ENCODE peak calls at places on chromosomes 11 and 22, in nine cellular contexts. J is colonic mucosa; N is mucosa of descending colon; R is CD8-positive, alpha-beta T cell; W is hepatocyte; I is endodermal cell; Q is ovary; U is body of pancreas; F is fibroblast of lung. K is an unnamed sample.

GRCh38 chr11:7261578-7261977 is 9.9 kb downstream of the SYT9 start:
- DNase-seq in J (no peak), N (no peak), R (no peak), W (peak; percentile 20), I (no peak), Q (no peak), U (no peak), F (no peak), K (no peak)

GRCh38 chr11:1699771-1700170 is 2.8 kb downstream of the KRTAP5-6 start:
- DNase-seq in J (peak; percentile 13), N (no peak), R (no peak), W (no peak), I (no peak), Q (no peak), U (no peak), F (no peak), K (no peak)

GRCh38 chr22:19319281-19319680 is 27.8 kb upstream of the CLTCL1 start:
- DNase-seq in J (no peak), N (no peak), R (no peak), W (no peak), I (no peak), Q (no peak), U (no peak), F (no peak), K (no peak)

GRCh38 chr11:44207292-44207691 is 102.6 kb downstream of the ALX4 start:
- DNase-seq in J (no peak), N (no peak), R (no peak), W (no peak), I (no peak), Q (no peak), U (no peak), F (no peak), K (no peak)

GRCh38 chr11:135075740-135076139 is 663.7 kb upstream of the B3GAT1 start:
- DNase-seq in J (peak; percentile 53), N (peak; percentile 70), R (peak; percentile 16), W (peak; percentile 54), I (peak; percentile 94), Q (peak; percentile 48), U (peak; percentile 43), F (peak; percentile 21), K (peak; percentile 9)

GRCh38 chr11:121372671-121373429 is 79.3 kb upstream of the SORL1 start:
- DNase-seq in J (no peak), N (no peak), R (no peak), W (no peak), I (peak; percentile 77), Q (no peak), U (no peak), F (no peak), K (no peak)

GRCh38 chr11:107844041-107844440 is 14.5 kb downstream of the SLC35F2 start:
- DNase-seq in J (no peak), N (no peak), R (no peak), W (no peak), I (no peak), Q (no peak), U (no peak), F (peak; percentile 82), K (peak; percentile 91)

GRCh38 chr11:102513869-102514268 is 16.7 kb downstream of the MMP7 start:
- DNase-seq in J (peak; percentile 35), N (no peak), R (no peak), W (peak; percentile 62), I (no peak), Q (no peak), U (peak; percentile 41), F (peak; percentile 15), K (peak; percentile 39)

GRCh38 chr11:127939000-127939399 is 648.4 kb downstream of the ETS1 start:
- DNase-seq in J (no peak), N (no peak), R (no peak), W (no peak), I (no peak), Q (no peak), U (no peak), F (no peak), K (peak; percentile 61)

GRCh38 chr11:92306966-92307504 is 82.4 kb downstream of the FAT3 start:
- DNase-seq in J (no peak), N (no peak), R (no peak), W (no peak), I (no peak), Q (no peak), U (no peak), F (peak; percentile 39), K (peak; percentile 33)

GRCh38 chr11:123082977-123083376 is 21.0 kb upstream of the HSPA8 start:
- DNase-seq in J (no peak), N (no peak), R (no peak), W (no peak), I (no peak), Q (no peak), U (no peak), F (no peak), K (no peak)

GRCh38 chr11:123085497-123085896 is 23.6 kb upstream of the HSPA8 start:
- DNase-seq in J (no peak), N (no peak), R (no peak), W (no peak), I (no peak), Q (no peak), U (no peak), F (no peak), K (no peak)

GRCh38 chr11:123086315-123086714 is 24.4 kb upstream of the HSPA8 start:
- DNase-seq in J (no peak), N (no peak), R (no peak), W (no peak), I (no peak), Q (no peak), U (no peak), F (no peak), K (no peak)

GRCh38 chr11:123084454-123084853 is 22.5 kb upstream of the HSPA8 start:
- DNase-seq in J (no peak), N (no peak), R (no peak), W (no peak), I (no peak), Q (no peak), U (no peak), F (no peak), K (no peak)

GRCh38 chr11:123083623-123084029 is 21.7 kb upstream of the HSPA8 start:
- DNase-seq in J (peak; percentile 93), N (no peak), R (peak; percentile 74), W (peak; percentile 88), I (no peak), Q (peak; percentile 93), U (peak; percentile 81), F (peak; percentile 95), K (peak; percentile 96)
- H3K4me3 ChIP-seq in J (no peak overlapping the region), N (no peak overlapping the region), R (no peak overlapping the region), W (no peak overlapping the region), I (no peak overlapping the region), Q (no peak overlapping the region), U (no peak overlapping the region), F (no peak overlapping the region), K (no peak overlapping the region)

GRCh38 chr11:12239396-12240298 is 129.3 kb downstream of the MICAL2 start:
- DNase-seq in J (no peak), N (no peak), R (no peak), W (no peak), I (no peak), Q (no peak), U (peak; percentile 75), F (peak; percentile 71), K (peak; percentile 53)
- H3K36me3 ChIP-seq in J (peaks cover 7% of the 10 kb centered on the region), N (no peaks in the 10 kb centered on the region), R (no peaks in the 10 kb centered on the region), W (no peaks in the 10 kb centered on the region), I (no peaks in the 10 kb centered on the region), Q (no peaks in the 10 kb centered on the region), U (no peaks in the 10 kb centered on the region), F (peaks cover 8% of the 10 kb centered on the region), K (peaks cover 29% of the 10 kb centered on the region)

GRCh38 chr11:41206388-41206787 is 253.1 kb downstream of the LRRC4C start:
- DNase-seq in J (no peak), N (no peak), R (no peak), W (no peak), I (no peak), Q (no peak), U (no peak), F (no peak), K (no peak)

DNA sequence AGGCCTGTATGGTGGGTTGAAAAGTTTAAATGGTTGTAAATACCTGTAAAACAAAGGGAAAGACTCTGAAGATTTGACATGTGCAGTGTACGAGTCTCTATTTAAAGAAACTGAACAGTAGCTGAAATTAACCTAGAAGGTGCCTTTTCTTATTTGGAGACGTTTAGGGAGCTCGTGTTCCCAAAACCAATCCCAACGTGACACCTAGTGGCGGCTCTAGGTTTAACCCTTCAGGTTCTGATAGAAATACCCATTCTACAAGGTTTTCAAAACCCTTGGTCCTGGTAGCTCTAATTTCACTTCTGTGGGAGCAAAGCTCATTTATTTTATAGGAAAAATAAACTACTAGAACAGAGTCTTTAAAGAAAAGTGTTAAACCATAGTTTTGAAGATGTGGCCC is 258.3 kb downstream of the LRRC4C start:
- DNase-seq in J (no peak), N (no peak), R (no peak), W (peak; percentile 49), I (peak; percentile 89), Q (no peak), U (no peak), F (peak; percentile 36), K (peak; percentile 44)
- TF ChIP-seq CTCF in J (no peak), N (no peak), R (no peak), W (peak; percentile 61), I (peak; percentile 90), Q (no peak), U (no peak), F (no peak), K (peak; percentile 72)

DNA sequence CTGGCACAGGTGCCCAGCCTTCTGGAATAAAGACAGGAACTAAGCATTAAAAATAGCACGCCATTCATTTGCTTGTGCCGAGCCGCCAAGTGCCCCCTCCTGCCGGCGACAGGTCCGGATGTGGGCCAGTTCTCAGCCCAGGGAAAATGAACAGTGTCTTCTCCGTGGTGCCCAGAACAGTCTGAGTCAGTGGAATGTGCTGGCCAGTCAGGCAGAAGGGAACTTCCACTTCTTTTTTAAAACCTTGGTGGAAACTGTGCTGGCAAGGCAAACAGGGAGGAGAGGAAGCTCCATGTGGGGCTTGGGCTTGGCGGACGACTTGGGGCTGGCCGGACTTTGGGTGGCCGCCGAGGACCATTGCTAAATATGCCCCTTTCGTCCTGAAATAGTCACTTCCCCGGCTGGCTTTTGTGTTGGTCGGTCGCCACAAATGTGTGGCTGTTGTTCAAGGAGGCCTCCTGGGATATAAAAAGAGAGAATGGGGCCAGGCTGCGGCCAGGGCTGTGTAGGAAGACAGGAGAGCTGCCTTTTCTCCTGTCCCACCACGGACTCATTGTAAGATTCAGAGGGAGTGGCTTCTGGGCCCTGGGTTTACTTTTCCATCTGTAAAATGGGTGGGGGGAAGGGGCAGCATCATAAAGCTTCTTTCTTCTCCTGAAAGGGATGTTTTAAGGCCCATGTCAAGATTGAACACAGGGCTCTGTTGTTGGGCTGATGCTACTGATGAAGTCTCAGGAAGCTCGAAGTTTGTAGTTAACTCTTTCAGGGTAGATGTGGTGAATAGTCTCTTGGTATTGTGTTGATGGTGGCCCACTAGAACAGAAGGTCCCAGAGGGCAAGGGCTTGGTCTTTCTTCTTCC is 101.0 kb downstream of the PTPRJ start:
- DNase-seq in J (no peak), N (peak; percentile 66), R (peak; percentile 18), W (no peak), I (no peak), Q (no peak), U (peak; percentile 32), F (peak; percentile 92), K (peak; percentile 13)
- H3K4me3 ChIP-seq in J (no peak overlapping the region), N (no peak overlapping the region), R (no peak overlapping the region), W (no peak overlapping the region), I (no peak overlapping the region), Q (no peak overlapping the region), U (no peak overlapping the region), F (no peak overlapping the region), K (no peak overlapping the region)